ENCODE peak calls at places on chromosomes 16 and 17, in four cellular contexts. One of them, this sample, is unnamed.

GRCh38 chr17:38687291-38687690 is 12.5 kb upstream of the EPOP start:
- DNase-seq in RWPE1: no peak
- DNase-seq in AG04449: no peak
- DNase-seq in choroid plexus epithelial cell: peak; percentile 46
- DNase-seq in this sample: no peak

GRCh38 chr16:60261425-60261824 is 1527.3 kb upstream of the GOT2 start:
- DNase-seq in RWPE1: no peak
- DNase-seq in AG04449: no peak
- DNase-seq in choroid plexus epithelial cell: no peak
- DNase-seq in this sample: no peak

GRCh38 chr16:84380405-84380804 is 12.1 kb downstream of the ATP2C2 start:
- DNase-seq in RWPE1: no peak
- DNase-seq in AG04449: no peak
- DNase-seq in choroid plexus epithelial cell: no peak
- DNase-seq in this sample: no peak

GRCh38 chr17:2084766-2085647 is 30.1 kb downstream of the HIC1 start:
- DNase-seq in RWPE1: peak; percentile 25
- DNase-seq in AG04449: no peak
- DNase-seq in choroid plexus epithelial cell: peak; percentile 94
- DNase-seq in this sample: no peak

GRCh38 chr16:69761983-69762842 is at the start of gene WWP2:
- DNase-seq in RWPE1: peak; percentile 80
- DNase-seq in AG04449: no peak
- DNase-seq in choroid plexus epithelial cell: peak; percentile 64
- DNase-seq in this sample: peak; percentile 77

GRCh38 chr17:70478883-70479282 is 309.6 kb downstream of the KCNJ2 start:
- DNase-seq in RWPE1: no peak
- DNase-seq in AG04449: no peak
- DNase-seq in choroid plexus epithelial cell: no peak
- DNase-seq in this sample: no peak

GRCh38 chr17:82126479-82127314 is 28.7 kb upstream of the FASN start:
- DNase-seq in RWPE1: no peak
- DNase-seq in AG04449: no peak
- DNase-seq in choroid plexus epithelial cell: no peak
- DNase-seq in this sample: no peak

GRCh38 chr16:50153648-50154368 is 702 bp downstream of the TENT4B start:
- DNase-seq in RWPE1: peak; percentile 11
- DNase-seq in AG04449: no peak
- DNase-seq in choroid plexus epithelial cell: peak; percentile 28
- DNase-seq in this sample: peak; percentile 38

GRCh38 chr17:82461827-82462524 is 3.4 kb downstream of the NARF start:
- DNase-seq in RWPE1: no peak
- DNase-seq in AG04449: no peak
- DNase-seq in choroid plexus epithelial cell: no peak
- DNase-seq in this sample: no peak

GRCh38 chr16:10180771-10181163 is 1.5 kb downstream of the GRIN2A start:
- DNase-seq in RWPE1: no peak
- DNase-seq in AG04449: no peak
- DNase-seq in choroid plexus epithelial cell: no peak
- DNase-seq in this sample: peak; percentile 93

GRCh38 chr16:86975445-86975844 is 341.7 kb downstream of the C16orf95 start:
- DNase-seq in RWPE1: peak; percentile 75
- DNase-seq in AG04449: peak; percentile 52
- DNase-seq in choroid plexus epithelial cell: peak; percentile 96
- DNase-seq in this sample: no peak

GRCh38 chr16:34802848-34803599 is 1343.6 kb downstream of the TP53TG3F start:
- DNase-seq in RWPE1: no peak
- DNase-seq in AG04449: no peak
- DNase-seq in choroid plexus epithelial cell: no peak
- DNase-seq in this sample: no peak

GRCh38 chr17:43720311-43721060 is 38.1 kb downstream of the SOST start:
- DNase-seq in RWPE1: peak; percentile 64
- DNase-seq in AG04449: no peak
- DNase-seq in choroid plexus epithelial cell: peak; percentile 59
- DNase-seq in this sample: peak; percentile 74

GRCh38 chr16:56814537-56815432 is 50.2 kb upstream of the SLC12A3 start:
- DNase-seq in RWPE1: no peak
- DNase-seq in AG04449: no peak
- DNase-seq in choroid plexus epithelial cell: no peak
- DNase-seq in this sample: no peak

GRCh38 chr16:3642397-3643094 is 11.9 kb upstream of the DNASE1 start:
- DNase-seq in RWPE1: peak; percentile 75
- DNase-seq in AG04449: no peak
- DNase-seq in choroid plexus epithelial cell: peak; percentile 63
- DNase-seq in this sample: peak; percentile 54

GRCh38 chr16:85750827-85751641 is at the start of gene C16orf74:
- DNase-seq in RWPE1: peak; percentile 79
- DNase-seq in AG04449: no peak
- DNase-seq in choroid plexus epithelial cell: peak; percentile 50
- DNase-seq in this sample: peak; percentile 55

GRCh38 chr16:2019500-2019899 is at the start of gene NPW:
- DNase-seq in RWPE1: no peak
- DNase-seq in AG04449: no peak
- DNase-seq in choroid plexus epithelial cell: no peak
- DNase-seq in this sample: peak; percentile 39

GRCh38 chr16:80210787-80211186 is 330.0 kb upstream of the DYNLRB2 start:
- DNase-seq in RWPE1: no peak
- DNase-seq in AG04449: no peak
- DNase-seq in choroid plexus epithelial cell: no peak
- DNase-seq in this sample: no peak

GRCh38 chr17:80146121-80147034 is 550 bp downstream of the EIF4A3 start:
- DNase-seq in RWPE1: no peak
- DNase-seq in AG04449: no peak
- DNase-seq in choroid plexus epithelial cell: peak; percentile 13
- DNase-seq in this sample: no peak

GRCh38 chr17:9079461-9080103 is 58.3 kb downstream of the NTN1 start:
- DNase-seq in RWPE1: no peak
- DNase-seq in AG04449: no peak
- DNase-seq in choroid plexus epithelial cell: no peak
- DNase-seq in this sample: no peak

GRCh38 chr16:8632675-8633182 is 11.2 kb downstream of the METTL22 start:
- DNase-seq in RWPE1: no peak
- DNase-seq in AG04449: no peak
- DNase-seq in choroid plexus epithelial cell: no peak
- DNase-seq in this sample: no peak

GRCh38 chr16:51155901-51156810 is 5.1 kb upstream of the SALL1 start:
- DNase-seq in RWPE1: no peak
- DNase-seq in AG04449: no peak
- DNase-seq in choroid plexus epithelial cell: no peak
- DNase-seq in this sample: no peak

GRCh38 chr17:67125924-67126323 is 81.6 kb downstream of the CACNG1 start:
- DNase-seq in RWPE1: no peak
- DNase-seq in AG04449: no peak
- DNase-seq in choroid plexus epithelial cell: no peak
- DNase-seq in this sample: no peak

GRCh38 chr17:29622337-29623282 is at the start of gene CORO6:
- DNase-seq in RWPE1: peak; percentile 49
- DNase-seq in AG04449: no peak
- DNase-seq in choroid plexus epithelial cell: peak; percentile 43
- DNase-seq in this sample: peak; percentile 75

GRCh38 chr17:67272312-67273050 is 27.5 kb upstream of the HELZ start:
- DNase-seq in RWPE1: no peak
- DNase-seq in AG04449: no peak
- DNase-seq in choroid plexus epithelial cell: no peak
- DNase-seq in this sample: no peak

GRCh38 chr17:57665128-57665527 is 80.0 kb downstream of the CCDC182 start:
- DNase-seq in RWPE1: no peak
- DNase-seq in AG04449: no peak
- DNase-seq in choroid plexus epithelial cell: no peak
- DNase-seq in this sample: no peak

GRCh38 chr16:9003322-9003721 is 39.6 kb upstream of the USP7 start:
- DNase-seq in RWPE1: no peak
- DNase-seq in AG04449: no peak
- DNase-seq in choroid plexus epithelial cell: no peak
- DNase-seq in this sample: no peak

GRCh38 chr16:50595854-50596253 is 47.7 kb downstream of the NKD1 start:
- DNase-seq in RWPE1: no peak
- DNase-seq in AG04449: no peak
- DNase-seq in choroid plexus epithelial cell: no peak
- DNase-seq in this sample: no peak

GRCh38 chr16:68644715-68645493 is at the start of gene CDH3:
- DNase-seq in RWPE1: peak; percentile 95
- DNase-seq in AG04449: no peak
- DNase-seq in choroid plexus epithelial cell: no peak
- DNase-seq in this sample: peak; percentile 50

GRCh38 chr17:47611372-47612350 is 38.1 kb upstream of the KPNB1 start:
- DNase-seq in RWPE1: no peak
- DNase-seq in AG04449: no peak
- DNase-seq in choroid plexus epithelial cell: peak; percentile 24
- DNase-seq in this sample: no peak

GRCh38 chr16:87201052-87201451 is 116.1 kb downstream of the C16orf95 start:
- DNase-seq in RWPE1: peak; percentile 77
- DNase-seq in AG04449: peak; percentile 93
- DNase-seq in choroid plexus epithelial cell: peak; percentile 100
- DNase-seq in this sample: no peak

GRCh38 chr16:12132290-12132689 is 155.8 kb downstream of the SNX29 start:
- DNase-seq in RWPE1: no peak
- DNase-seq in AG04449: peak; percentile 37
- DNase-seq in choroid plexus epithelial cell: peak; percentile 43
- DNase-seq in this sample: no peak

GRCh38 chr16:56334761-56335160 is 90.6 kb downstream of the AMFR start:
- DNase-seq in RWPE1: peak; percentile 44
- DNase-seq in AG04449: no peak
- DNase-seq in choroid plexus epithelial cell: no peak
- DNase-seq in this sample: no peak

GRCh38 chr17:10055251-10055975 is 143.0 kb downstream of the GAS7 start:
- DNase-seq in RWPE1: no peak
- DNase-seq in AG04449: no peak
- DNase-seq in choroid plexus epithelial cell: no peak
- DNase-seq in this sample: no peak

GRCh38 chr16:19881028-19881427 is 3.6 kb downstream of the GPRC5B start:
- DNase-seq in RWPE1: no peak
- DNase-seq in AG04449: no peak
- DNase-seq in choroid plexus epithelial cell: no peak
- DNase-seq in this sample: no peak

GRCh38 chr16:19881783-19882182 is 2.9 kb downstream of the GPRC5B start:
- DNase-seq in RWPE1: no peak
- DNase-seq in AG04449: no peak
- DNase-seq in choroid plexus epithelial cell: no peak
- DNase-seq in this sample: no peak

GRCh38 chr16:19876501-19877059 is 8.1 kb downstream of the GPRC5B start:
- DNase-seq in RWPE1: no peak
- DNase-seq in AG04449: no peak
- DNase-seq in choroid plexus epithelial cell: no peak
- DNase-seq in this sample: no peak

GRCh38 chr16:19878760-19879159 is 5.9 kb downstream of the GPRC5B start:
- DNase-seq in RWPE1: no peak
- DNase-seq in AG04449: no peak
- DNase-seq in choroid plexus epithelial cell: no peak
- DNase-seq in this sample: no peak

DNA sequence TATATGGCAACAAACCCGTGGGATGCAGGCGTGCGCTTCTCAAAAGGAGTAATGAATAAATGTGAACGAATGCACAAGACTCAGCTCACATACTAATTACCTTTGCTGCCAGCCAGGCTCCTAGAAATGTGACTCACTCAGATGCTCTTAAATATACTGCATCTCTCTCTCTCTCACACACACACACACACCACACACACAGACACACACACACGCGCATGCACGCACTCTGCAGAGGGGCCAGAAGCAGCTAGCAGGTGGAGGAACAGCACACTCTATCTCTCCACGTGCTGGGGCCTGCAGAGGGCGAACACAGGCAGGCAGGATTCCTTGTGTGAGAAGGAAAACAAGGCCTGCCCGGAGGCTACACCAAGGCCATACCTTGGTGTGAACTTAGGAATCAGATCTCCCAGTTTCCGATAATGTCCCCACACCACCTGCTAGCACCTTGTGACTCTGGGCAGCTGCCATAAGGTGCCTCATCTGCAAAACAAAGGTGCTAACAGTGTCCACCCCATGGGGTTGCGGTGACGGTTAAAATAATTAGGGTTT is 5.3 kb downstream of the GPRC5B start:
- DNase-seq in RWPE1: peak; percentile 26
- DNase-seq in AG04449: no peak
- DNase-seq in choroid plexus epithelial cell: peak; percentile 50
- DNase-seq in this sample: peak; percentile 65
- TF ChIP-seq CTCF in RWPE1: no peak
- TF ChIP-seq CTCF in AG04449: no peak
- TF ChIP-seq CTCF in choroid plexus epithelial cell: no peak
- TF ChIP-seq CTCF in this sample: no peak

GRCh38 chr16:54812229-54812628 is 118.4 kb upstream of the IRX5 start:
- DNase-seq in RWPE1: no peak
- DNase-seq in AG04449: no peak
- DNase-seq in choroid plexus epithelial cell: peak; percentile 19
- DNase-seq in this sample: no peak
- TF ChIP-seq CTCF in RWPE1: no peak
- TF ChIP-seq CTCF in AG04449: peak; percentile 5
- TF ChIP-seq CTCF in choroid plexus epithelial cell: peak; percentile 29
- TF ChIP-seq CTCF in this sample: no peak

DNA sequence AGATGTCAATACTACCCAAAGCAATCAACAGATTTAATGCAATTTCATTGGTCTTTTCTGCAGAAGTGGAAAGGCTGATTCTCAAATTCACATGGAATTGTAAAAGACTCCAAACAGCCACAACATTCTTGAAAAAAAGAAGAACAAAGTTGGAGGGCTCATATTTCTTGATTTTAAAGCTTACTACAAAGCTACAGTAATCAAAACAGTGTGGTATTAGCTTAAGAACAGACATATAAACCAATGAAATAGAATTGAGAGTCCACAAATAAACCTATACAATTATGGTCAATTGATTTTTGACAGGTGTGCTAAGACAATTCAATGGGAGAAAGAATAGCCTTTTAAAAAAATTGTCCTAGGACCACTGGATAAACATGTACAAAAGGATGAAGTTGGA is 14.4 kb upstream of the ABCC1 start:
- DNase-seq in RWPE1: no peak
- DNase-seq in AG04449: no peak
- DNase-seq in choroid plexus epithelial cell: no peak
- DNase-seq in this sample: no peak
- TF ChIP-seq CTCF in RWPE1: no peak
- TF ChIP-seq CTCF in AG04449: no peak
- TF ChIP-seq CTCF in choroid plexus epithelial cell: no peak
- TF ChIP-seq CTCF in this sample: no peak

GRCh38 chr16:25108054-25108453 is 3.5 kb upstream of the LCMT1 start:
- DNase-seq in RWPE1: no peak
- DNase-seq in AG04449: no peak
- DNase-seq in choroid plexus epithelial cell: peak; percentile 7
- DNase-seq in this sample: no peak
- TF ChIP-seq CTCF in RWPE1: no peak
- TF ChIP-seq CTCF in AG04449: no peak
- TF ChIP-seq CTCF in choroid plexus epithelial cell: no peak
- TF ChIP-seq CTCF in this sample: no peak